ENCODE peak calls at places on chromosomes 7 and 10, in eight cellular contexts. W, J, S, H, K, A, M and D are unnamed samples.

GRCh38 chr7:73974948-73975926 is 52.7 kb upstream of the ELN start:
- DNase-seq in K (no peak), W (no peak), A (no peak), J (no peak), M (no peak), H (no peak), S (no peak), D (no peak)

GRCh38 chr10:73413528-73414229 is at the start of gene ANXA7:
- DNase-seq in S (peak), J (peak), W (peak), A (peak), H (peak), K (peak), M (peak), D (peak)

GRCh38 chr10:127148066-127148932 is 48.1 kb downstream of the INSYN2A start:
- DNase-seq in M (no peak), S (no peak), A (no peak), H (no peak), K (no peak), J (peak), W (no peak), D (no peak)

GRCh38 chr10:1461016-1461415 is 276.3 kb downstream of the ADARB2 start:
- DNase-seq in K (no peak), S (no peak), J (no peak), A (no peak), H (no peak), W (no peak), M (no peak), D (no peak)

GRCh38 chr10:67764012-67764822 is 68.2 kb upstream of the CTNNA3 start:
- DNase-seq in M (peak), K (peak), W (peak), A (peak), H (peak), J (peak), S (peak), D (peak)

GRCh38 chr7:22787936-22788335 is 34.7 kb downstream of the TOMM7 start:
- DNase-seq in J (peak), S (no peak), M (no peak), W (no peak), K (no peak), H (no peak), A (no peak), D (no peak)

GRCh38 chr7:23298141-23298851 is 843 bp upstream of the MALSU1 start:
- DNase-seq in H (peak), M (no peak), S (no peak), W (no peak), J (peak), A (no peak), K (no peak), D (no peak)

GRCh38 chr10:36671607-36672006 is 453.8 kb upstream of the ANKRD30A start:
- DNase-seq in M (no peak), K (no peak), H (no peak), J (peak), A (no peak), S (no peak), W (no peak), D (no peak)

GRCh38 chr10:110686941-110687340 is 42.8 kb downstream of the RBM20 start:
- DNase-seq in M (no peak), J (no peak), H (no peak), K (no peak), W (no peak), A (no peak), S (no peak), D (no peak)

GRCh38 chr10:106987362-106987761 is 177.1 kb downstream of the SORCS1 start:
- DNase-seq in A (no peak), S (no peak), J (no peak), M (peak), H (no peak), W (no peak), K (no peak), D (no peak)

GRCh38 chr10:9275861-9276260 is 1221.4 kb downstream of the GATA3 start:
- DNase-seq in W (no peak), M (no peak), S (no peak), K (no peak), A (no peak), J (no peak), H (no peak), D (no peak)

GRCh38 chr7:5661941-5662340 is 119.5 kb downstream of the RNF216 start:
- DNase-seq in M (no peak), S (no peak), H (no peak), W (peak), K (peak), A (peak), J (peak), D (peak)

GRCh38 chr10:85741626-85742300 is 624.8 kb downstream of the GRID1 start:
- DNase-seq in H (no peak), S (no peak), M (no peak), J (no peak), W (peak), K (no peak), A (no peak), D (peak)

GRCh38 chr10:24617771-24618396 is 105.8 kb downstream of the ARHGAP21 start:
- DNase-seq in K (peak), W (peak), H (peak), A (peak), S (peak), M (peak), J (peak), D (peak)

GRCh38 chr10:103609231-103610082 is 116.0 kb downstream of the NEURL1 start:
- DNase-seq in M (no peak), H (no peak), S (no peak), W (no peak), A (no peak), K (no peak), J (no peak), D (no peak)

GRCh38 chr7:6147627-6148026 is 116.5 kb downstream of the ANKRD61 start:
- DNase-seq in A (no peak), J (no peak), M (no peak), S (no peak), W (no peak), K (no peak), H (no peak), D (no peak)

GRCh38 chr7:11436773-11437524 is 395.0 kb downstream of the THSD7A start:
- DNase-seq in W (no peak), H (no peak), A (no peak), M (no peak), J (no peak), K (no peak), S (no peak), D (no peak)